ENCODE peak calls at places on chromosomes 4 and X, in four cellular contexts. Z is ACHN; I is activated CD4-positive, alpha-beta T cell treated with anti-CD3 and anti-CD28 coated beads, Interleukin-2, amount 10 ng/mL, durations not matched to agents 7 days and 5 days; A is activated T-cell treated with anti-CD3 and anti-CD28 coated beads for 24 hours. G is an unnamed sample.

GRCh38 chrX:110418220-110418856 is 59.7 kb downstream of the RTL9 start:
- DNase-seq in Z (peak), I (no peak), A (no peak), G (no peak)

GRCh38 chr4:24924309-24924781 is 11.5 kb upstream of the CCDC149 start:
- DNase-seq in Z (peak), I (no peak), A (no peak), G (no peak)

GRCh38 chr4:126697748-126698147 is 935.0 kb upstream of the INTU start:
- DNase-seq in Z (no peak), I (no peak), A (no peak), G (no peak)

GRCh38 chrX:150575415-150575814 is 7.0 kb downstream of the MTM1 start:
- DNase-seq in Z (no peak), I (peak), A (peak), G (no peak)

GRCh38 chr4:11467931-11468330 is 39.2 kb upstream of the HS3ST1 start:
- DNase-seq in Z (no peak), I (no peak), A (no peak), G (no peak)

GRCh38 chr4:6893449-6894085 is 16.1 kb upstream of the TBC1D14 start:
- DNase-seq in Z (peak), I (no peak), A (no peak), G (no peak)

GRCh38 chrX:21354725-21355124 is 19.5 kb upstream of the CNKSR2 start:
- DNase-seq in Z (no peak), I (no peak), A (no peak), G (no peak)

GRCh38 chr4:101696276-101697010 is 94.1 kb upstream of the BANK1 start:
- DNase-seq in Z (no peak), I (no peak), A (no peak), G (peak)

GRCh38 chr4:1105662-1106061 is 7.7 kb downstream of the RNF212 start:
- DNase-seq in Z (no peak), I (no peak), A (no peak), G (no peak)

GRCh38 chr4:139628184-139629012 is 37.2 kb upstream of the MGST2 start:
- DNase-seq in Z (no peak), I (no peak), A (no peak), G (no peak)

GRCh38 chr4:153758136-153758535 is 1.7 kb downstream of the RNF175 start:
- DNase-seq in Z (no peak), I (no peak), A (no peak), G (no peak)

GRCh38 chr4:48137766-48138349 is 3.8 kb upstream of the TXK start:
- DNase-seq in Z (no peak), I (peak), A (no peak), G (no peak)

GRCh38 chrX:54825716-54826428 is 18.3 kb downstream of the MAGED2 start:
- DNase-seq in Z (no peak), I (no peak), A (no peak), G (no peak)

GRCh38 chr4:152224872-152225420 is 310.9 kb downstream of the FBXW7 start:
- DNase-seq in Z (no peak), I (no peak), A (no peak), G (no peak)

GRCh38 chrX:123695242-123695641 is 37.6 kb downstream of the THOC2 start:
- DNase-seq in Z (no peak), I (no peak), A (no peak), G (no peak)

GRCh38 chrX:110646386-110646785 is 149.2 kb downstream of the CHRDL1 start:
- DNase-seq in Z (no peak), I (no peak), A (no peak), G (no peak)

GRCh38 chr4:88600129-88600849 is 8.0 kb downstream of the HERC3 start:
- DNase-seq in Z (no peak), I (no peak), A (no peak), G (no peak)

GRCh38 chrX:69097451-69098236 is 67.6 kb downstream of the PJA1 start:
- DNase-seq in Z (no peak), I (no peak), A (no peak), G (no peak)

GRCh38 chr4:83320548-83320947 is 14.1 kb downstream of the HPSE start:
- DNase-seq in Z (peak), I (peak), A (no peak), G (no peak)

GRCh38 chr4:76737180-76737579 is 160.8 kb downstream of the SOWAHB start:
- DNase-seq in Z (no peak), I (no peak), A (no peak), G (no peak)

GRCh38 chr4:73615613-73616012 is 4.6 kb downstream of the RASSF6 start:
- DNase-seq in Z (peak), I (no peak), A (no peak), G (no peak)

GRCh38 chrX:70480660-70481018 is 36.0 kb downstream of the DLG3 start:
- DNase-seq in Z (no peak), I (no peak), A (no peak), G (no peak)

GRCh38 chr4:183161630-183162029 is 62.6 kb downstream of the WWC2 start:
- DNase-seq in Z (no peak), I (no peak), A (no peak), G (no peak)

GRCh38 chr4:122764808-122765189 is 32.3 kb downstream of the BBS12 start:
- DNase-seq in Z (peak), I (no peak), A (no peak), G (no peak)

GRCh38 chr4:169922632-169923276 is 103.4 kb downstream of the MFAP3L start:
- DNase-seq in Z (no peak), I (no peak), A (no peak), G (no peak)

GRCh38 chr4:25378130-25378743 is 1.2 kb downstream of the ANAPC4 start:
- DNase-seq in Z (no peak), I (no peak), A (no peak), G (no peak)

GRCh38 chrX:133838761-133839676 is 146.4 kb downstream of the GPC3 start:
- DNase-seq in Z (peak), I (peak), A (peak), G (peak)

GRCh38 chr4:6055030-6055429 is 36.8 kb upstream of the C4orf50 start:
- DNase-seq in Z (no peak), I (no peak), A (no peak), G (no peak)

GRCh38 chrX:137563681-137564651 is 2.0 kb upstream of the ZIC3 start:
- DNase-seq in Z (no peak), I (no peak), A (no peak), G (no peak)

GRCh38 chr4:185576918-185577591 is 41.7 kb upstream of the PDLIM3 start:
- DNase-seq in Z (no peak), I (no peak), A (no peak), G (no peak)

GRCh38 chr4:70778888-70779422 is 57.2 kb downstream of the RUFY3 start:
- DNase-seq in Z (no peak), I (no peak), A (no peak), G (no peak)

GRCh38 chr4:152458801-152459302 is 77.0 kb downstream of the FBXW7 start:
- DNase-seq in Z (no peak), I (peak), A (no peak), G (no peak)

GRCh38 chr4:4856071-4857000 is 3.1 kb upstream of the MSX1 start:
- DNase-seq in Z (peak), I (no peak), A (no peak), G (no peak)

GRCh38 chr4:23234018-23234417 is 541.3 kb downstream of the GBA3 start:
- DNase-seq in Z (no peak), I (no peak), A (no peak), G (no peak)

GRCh38 chrX:120857240-120857639 is 18.4 kb downstream of the CT47B1 start:
- DNase-seq in Z (no peak), I (no peak), A (no peak), G (no peak)

G was measured in germinal center.